ENCODE peak calls at places on chromosomes 2 and 18, in six cellular contexts. X is mucosa of gallbladder; O is mesendoderm; K is tibial nerve; C is neural crest cell; D is activated CD4-positive, alpha-beta memory T cell treated with anti-CD3 and anti-CD28 coated beads, Interleukin-2, amount 10 ng/mL, durations not matched to agents 7 days and 5 days. Z is an unnamed sample.

GRCh38 chr18:62088146-62088545 is 98.7 kb downstream of the PIGN start:
- DNase-seq in X (no peak), O (no peak), K (no peak), C (no peak), D (no peak), Z (no peak)

GRCh38 chr18:31241425-31241824 is 76.5 kb upstream of the DSG1 start:
- DNase-seq in X (no peak), O (no peak), K (no peak), C (no peak), D (no peak), Z (no peak)

GRCh38 chr2:153770359-153770991 is 101.2 kb upstream of the GALNT13 start:
- DNase-seq in X (no peak), O (peak; percentile 65), K (no peak), C (no peak), D (no peak), Z (no peak)

GRCh38 chr18:48947583-48947982 is 3.2 kb downstream of the SMAD7 start:
- DNase-seq in X (no peak), O (no peak), K (no peak), C (no peak), D (no peak), Z (no peak)

GRCh38 chr18:79577451-79578395 is 101.9 kb upstream of the CTDP1 start:
- DNase-seq in X (no peak), O (no peak), K (no peak), C (no peak), D (no peak), Z (no peak)

GRCh38 chr18:48136544-48137353 is 206.3 kb upstream of the SMAD2 start:
- DNase-seq in X (peak; percentile 26), O (no peak), K (no peak), C (no peak), D (no peak), Z (no peak)

GRCh38 chr18:35371412-35372195 is 5.5 kb downstream of the ZNF396 start:
- DNase-seq in X (no peak), O (peak; percentile 5), K (no peak), C (no peak), D (no peak), Z (no peak)

GRCh38 chr2:172554352-172555271 is 1.3 kb upstream of the PDK1 start:
- DNase-seq in X (no peak), O (peak; percentile 96), K (no peak), C (no peak), D (no peak), Z (no peak)

GRCh38 chr2:69693472-69694450 is 48.2 kb upstream of the ANXA4 start:
- DNase-seq in X (no peak), O (no peak), K (no peak), C (no peak), D (peak; percentile 69), Z (no peak)

GRCh38 chr2:209425082-209426071 is 1.5 kb downstream of the MAP2 start:
- DNase-seq in X (peak; percentile 25), O (peak; percentile 73), K (no peak), C (peak; percentile 9), D (no peak), Z (no peak)

GRCh38 chr2:1546023-1546591 is 132.8 kb downstream of the TPO start:
- DNase-seq in X (no peak), O (peak; percentile 53), K (peak; percentile 51), C (peak; percentile 68), D (peak; percentile 46), Z (peak; percentile 8)

GRCh38 chr2:30862054-30862651 is 54.9 kb upstream of the CAPN13 start:
- DNase-seq in X (peak; percentile 63), O (peak; percentile 78), K (peak; percentile 59), C (peak; percentile 53), D (peak; percentile 42), Z (no peak)

GRCh38 chr2:190468814-190469569 is 60.8 kb downstream of the MFSD6 start:
- DNase-seq in X (peak; percentile 89), O (no peak), K (peak; percentile 88), C (no peak), D (no peak), Z (no peak)

GRCh38 chr2:236165491-236166156 is 2.6 kb downstream of the GBX2 start:
- DNase-seq in X (no peak), O (no peak), K (no peak), C (no peak), D (no peak), Z (no peak)

GRCh38 chr2:12227941-12228608 is 481.6 kb downstream of the LPIN1 start:
- DNase-seq in X (no peak), O (no peak), K (no peak), C (no peak), D (no peak), Z (no peak)

GRCh38 chr18:40249390-40250080 is 1705.5 kb upstream of the PIK3C3 start:
- DNase-seq in X (no peak), O (peak; percentile 65), K (no peak), C (no peak), D (no peak), Z (no peak)

Z was measured in CMK.